ENCODE peak calls at places on chromosomes 5 and 9, in five cellular contexts. I, Y, T, L and K are unnamed samples.

GRCh38 chr9:6214451-6214850 is 1.2 kb upstream of the IL33 start:
- DNase-seq in L (no peak), T (no peak), Y (peak), I (no peak), K (no peak)

GRCh38 chr9:35594471-35594870 is 10.6 kb upstream of the TESK1 start:
- DNase-seq in L (no peak), T (no peak), Y (no peak), I (no peak), K (no peak)

GRCh38 chr9:128818839-128819715 is 777 bp downstream of the ENDOG start:
- DNase-seq in I (peak), Y (no peak), T (peak), L (no peak), K (peak)

GRCh38 chr5:38323645-38324295 is 65.4 kb downstream of the EGFLAM start:
- DNase-seq in Y (peak), T (no peak), I (no peak), L (no peak), K (no peak)

GRCh38 chr5:172339264-172340180 is 56.0 kb upstream of the UBTD2 start:
- DNase-seq in L (no peak), Y (no peak), I (no peak), T (no peak), K (no peak)

GRCh38 chr5:72842816-72843215 is 26.4 kb downstream of the TNPO1 start:
- DNase-seq in Y (no peak), I (no peak), L (no peak), T (no peak), K (no peak)

GRCh38 chr9:136194540-136194939 is 10.4 kb downstream of the LHX3 start:
- DNase-seq in T (no peak), I (no peak), Y (no peak), L (no peak), K (no peak)

GRCh38 chr9:93138171-93138764 is 4.2 kb upstream of the NINJ1 start:
- DNase-seq in T (no peak), Y (no peak), L (no peak), I (no peak), K (no peak)

GRCh38 chr5:148027505-148027904 is 36.3 kb upstream of the SPINK5 start:
- DNase-seq in L (no peak), I (no peak), Y (no peak), T (no peak), K (no peak)

GRCh38 chr5:134148316-134148715 is 28.4 kb downstream of the SKP1 start:
- DNase-seq in L (no peak), Y (no peak), T (no peak), I (no peak), K (no peak)

GRCh38 chr9:128920381-128921058 is at the start of gene PHYHD1:
- DNase-seq in Y (peak), L (no peak), I (no peak), T (peak), K (peak)

GRCh38 chr5:68838157-68838718 is 255.6 kb upstream of the SLC30A5 start:
- DNase-seq in L (no peak), Y (no peak), T (no peak), I (no peak), K (no peak)

GRCh38 chr9:24590432-24590831 is 44.7 kb upstream of the IZUMO3 start:
- DNase-seq in Y (no peak), T (no peak), L (no peak), I (no peak), K (no peak)

GRCh38 chr9:34992376-34992951 is 2.9 kb downstream of the DNAJB5 start:
- DNase-seq in T (peak), Y (peak), I (peak), L (no peak), K (no peak)

GRCh38 chr5:173925449-173926071 is 37.4 kb downstream of the CPEB4 start:
- DNase-seq in L (no peak), I (peak), Y (peak), T (no peak), K (peak)

GRCh38 chr9:120435066-120435465 is 144.9 kb downstream of the CDK5RAP2 start:
- DNase-seq in L (no peak), T (no peak), I (no peak), Y (peak), K (no peak)

GRCh38 chr5:134825212-134825611 is 20.6 kb upstream of the C5orf24 start:
- DNase-seq in I (no peak), L (no peak), Y (peak), T (no peak), K (no peak)

GRCh38 chr9:36677611-36678010 is 104.9 kb downstream of the MELK start:
- DNase-seq in T (no peak), I (no peak), Y (no peak), L (no peak), K (no peak)

GRCh38 chr9:130446111-130446861 is 1.5 kb downstream of the ASS1 start:
- DNase-seq in I (no peak), T (peak), L (no peak), Y (peak), K (no peak)

GRCh38 chr5:174532453-174533126 is 191.8 kb upstream of the MSX2 start:
- DNase-seq in Y (peak), L (peak), I (no peak), T (peak), K (peak)

GRCh38 chr9:110999379-110999778 is 38.9 kb downstream of the LPAR1 start:
- DNase-seq in L (no peak), I (no peak), T (no peak), Y (no peak), K (no peak)

GRCh38 chr5:139675825-139676224 is 27.7 kb downstream of the CXXC5 start:
- DNase-seq in I (no peak), Y (no peak), T (no peak), L (no peak), K (no peak)

GRCh38 chr5:172453986-172454354 is 355 bp downstream of the SH3PXD2B start:
- DNase-seq in I (no peak), Y (peak), T (peak), L (no peak), K (peak)

GRCh38 chr5:116045821-116046220 is 13.5 kb downstream of the ARL14EPL start:
- DNase-seq in Y (no peak), I (no peak), T (no peak), L (no peak), K (no peak)

GRCh38 chr9:95515272-95516113 is 1.3 kb downstream of the PTCH1 start:
- DNase-seq in T (peak), I (peak), L (peak), Y (no peak), K (peak)

GRCh38 chr5:53071738-53072137 is 37.8 kb downstream of the MOCS2 start:
- DNase-seq in T (no peak), Y (peak), I (no peak), L (no peak), K (no peak)

GRCh38 chr5:82387041-82387818 is 109.1 kb upstream of the RPS23 start:
- DNase-seq in T (peak), Y (peak), I (no peak), L (peak), K (no peak)

GRCh38 chr9:125272697-125273096 is 11.1 kb downstream of the GAPVD1 start:
- DNase-seq in L (no peak), T (no peak), I (no peak), Y (no peak), K (no peak)